ENCODE peak calls at places on chromosomes 12 and 14, in eight cellular contexts. Z, D, E, X, Y, O, K and Q are unnamed samples. For H3K4me1, the result is how much of the 10 kb centered on the place peaks cover.

GRCh38 chr14:103908580-103908979 is 19.7 kb upstream of the TDRD9 start:
- DNase-seq in Z (no peak), D (peak), E (no peak), X (no peak), Y (no peak), O (no peak), K (no peak), Q (no peak)

GRCh38 chr12:31868980-31869379 is 90.2 kb upstream of the RESF1 start:
- DNase-seq in Z (no peak), D (no peak), E (no peak), X (peak), Y (peak), O (peak), K (no peak), Q (no peak)

GRCh38 chr12:60209933-60210332 is 614.1 kb downstream of the SLC16A7 start:
- DNase-seq in Z (no peak), D (no peak), E (no peak), X (no peak), Y (no peak), O (no peak), K (no peak), Q (peak)

GRCh38 chr12:72207756-72208155 is 64.4 kb upstream of the TRHDE start:
- DNase-seq in Z (no peak), D (no peak), E (no peak), X (no peak), Y (no peak), O (no peak), K (no peak), Q (no peak)

GRCh38 chr12:100643246-100643645 is 69.8 kb downstream of the GAS2L3 start:
- DNase-seq in Z (no peak), D (no peak), E (no peak), X (no peak), Y (no peak), O (no peak), K (no peak), Q (no peak)

GRCh38 chr14:99073401-99073800 is 198.6 kb downstream of the BCL11B start:
- DNase-seq in Z (no peak), D (no peak), E (no peak), X (no peak), Y (no peak), O (no peak), K (no peak), Q (no peak)

GRCh38 chr12:105935106-105935505 is 203.6 kb downstream of the NUAK1 start:
- DNase-seq in Z (no peak), D (no peak), E (no peak), X (no peak), Y (no peak), O (peak), K (no peak), Q (no peak)

GRCh38 chr12:61311413-61311812 is 948.8 kb upstream of the USP15 start:
- DNase-seq in Z (no peak), D (no peak), E (no peak), X (no peak), Y (no peak), O (no peak), K (no peak), Q (no peak)

GRCh38 chr14:72565917-72566316 is 328.0 kb downstream of the DPF3 start:
- DNase-seq in Z (no peak), D (no peak), E (no peak), X (no peak), Y (no peak), O (no peak), K (no peak), Q (no peak)

GRCh38 chr12:38370311-38370710 is 53.7 kb downstream of the ALG10B start:
- DNase-seq in Z (no peak), D (no peak), E (no peak), X (no peak), Y (no peak), O (no peak), K (no peak), Q (no peak)

GRCh38 chr12:108306014-108306501 is 33.1 kb downstream of the CMKLR1 start:
- DNase-seq in Z (no peak), D (no peak), E (no peak), X (no peak), Y (peak), O (no peak), K (no peak), Q (no peak)

GRCh38 chr14:102878174-102878969 is 44.1 kb upstream of the AMN start:
- DNase-seq in Z (no peak), D (peak), E (peak), X (no peak), Y (no peak), O (no peak), K (no peak), Q (peak)

GRCh38 chr14:25477699-25478098 is 427.8 kb upstream of the STXBP6 start:
- DNase-seq in Z (no peak), D (no peak), E (no peak), X (no peak), Y (no peak), O (no peak), K (no peak), Q (no peak)

GRCh38 chr12:120725659-120726509 is at the start of gene ACADS:
- DNase-seq in Z (peak), D (peak), E (peak), X (peak), Y (peak), O (no peak), K (peak), Q (peak)

GRCh38 chr14:95428557-95428956 is 87.9 kb downstream of the SYNE3 start:
- DNase-seq in Z (no peak), D (no peak), E (no peak), X (no peak), Y (no peak), O (no peak), K (no peak), Q (no peak)

GRCh38 chr14:100221419-100222218 is 17.3 kb upstream of the YY1 start:
- DNase-seq in Z (peak), D (peak), E (peak), X (peak), Y (peak), O (no peak), K (peak), Q (peak)

GRCh38 chr14:68396411-68396930 is 396.4 kb downstream of the ZFP36L1 start:
- DNase-seq in Z (no peak), D (no peak), E (no peak), X (no peak), Y (no peak), O (no peak), K (no peak), Q (no peak)

GRCh38 chr12:54592316-54592715 is 3.9 kb upstream of the PPP1R1A start:
- DNase-seq in Z (no peak), D (no peak), E (no peak), X (no peak), Y (no peak), O (no peak), K (no peak), Q (no peak)

GRCh38 chr12:113129664-113130456 is 5.7 kb downstream of the RASAL1 start:
- DNase-seq in Z (no peak), D (no peak), E (no peak), X (no peak), Y (no peak), O (no peak), K (no peak), Q (no peak)

GRCh38 chr12:3755898-3756297 is 3.0 kb upstream of the CRACR2A start:
- DNase-seq in Z (no peak), D (no peak), E (no peak), X (no peak), Y (no peak), O (no peak), K (no peak), Q (no peak)

GRCh38 chr14:88667555-88668273 is 104.9 kb downstream of the ZC3H14 start:
- DNase-seq in Z (peak), D (no peak), E (no peak), X (no peak), Y (peak), O (peak), K (no peak), Q (peak)

GRCh38 chr14:58638231-58639205 is 756 bp downstream of the DACT1 start:
- DNase-seq in Z (no peak), D (peak), E (peak), X (peak), Y (peak), O (no peak), K (no peak), Q (peak)

GRCh38 chr12:93784339-93785086 is 107.3 kb downstream of the CRADD start:
- DNase-seq in Z (peak), D (no peak), E (no peak), X (peak), Y (peak), O (no peak), K (peak), Q (peak)

GRCh38 chr14:20415723-20416622 is 2.7 kb upstream of the TEP1 start:
- DNase-seq in Z (no peak), D (no peak), E (no peak), X (no peak), Y (peak), O (no peak), K (no peak), Q (peak)

GRCh38 chr12:119710941-119711551 is 43.1 kb downstream of the PRKAB1 start:
- DNase-seq in Z (no peak), D (no peak), E (no peak), X (no peak), Y (no peak), O (no peak), K (no peak), Q (no peak)
- H3K4me1 ChIP-seq in Z (under half), D (under half), E (under half), X (under half), Y (under half), O (under half), K (under half), Q (under half)

GRCh38 chr12:11651377-11651776 is 1.9 kb downstream of the ETV6 start:
- DNase-seq in Z (no peak), D (no peak), E (no peak), X (no peak), Y (no peak), O (no peak), K (no peak), Q (no peak)

GRCh38 chr12:11651785-11652184 is 2.3 kb downstream of the ETV6 start:
- DNase-seq in Z (no peak), D (no peak), E (no peak), X (no peak), Y (no peak), O (no peak), K (no peak), Q (peak)

GRCh38 chr12:11652351-11653040 is 3.0 kb downstream of the ETV6 start:
- DNase-seq in Z (no peak), D (no peak), E (no peak), X (no peak), Y (peak), O (no peak), K (no peak), Q (peak)

GRCh38 chr12:11654338-11654737 is 4.9 kb downstream of the ETV6 start:
- DNase-seq in Z (no peak), D (no peak), E (no peak), X (no peak), Y (no peak), O (no peak), K (no peak), Q (no peak)

DNA sequence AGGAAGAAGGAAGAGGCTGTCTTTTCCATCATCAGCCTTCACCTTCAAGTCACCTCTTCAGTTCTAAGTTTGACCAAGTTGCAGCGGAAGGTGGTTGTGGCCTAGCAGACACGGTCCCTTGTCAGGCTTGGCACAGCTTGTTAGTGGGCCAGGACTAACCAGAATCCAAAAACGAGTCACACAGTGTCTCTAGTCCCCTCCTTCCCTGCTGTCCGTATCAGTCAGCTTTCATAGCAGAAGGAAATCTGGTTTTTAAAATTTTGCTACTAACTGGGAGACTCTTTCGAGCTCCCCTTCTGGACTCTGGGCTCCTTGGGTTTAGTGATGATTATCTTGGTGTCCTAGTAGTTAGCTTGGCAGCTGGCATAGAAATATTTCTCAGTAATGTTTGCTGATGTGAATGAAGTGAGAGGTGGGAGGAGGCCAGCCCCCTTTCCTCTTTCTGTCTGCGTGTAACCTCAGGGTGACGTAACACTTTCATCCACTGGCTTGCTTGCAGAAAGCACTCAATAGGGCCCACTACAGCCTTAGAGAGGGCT is 3.8 kb downstream of the ETV6 start:
- DNase-seq in Z (no peak), D (no peak), E (no peak), X (no peak), Y (no peak), O (no peak), K (no peak), Q (peak)
- H3K4me1 ChIP-seq in Z (under half), D (under half), E (under half), X (half or more), Y (half or more), O (under half), K (under half), Q (under half)

GRCh38 chr12:121793501-121793835 is at the start of gene RHOF:
- DNase-seq in Z (no peak), D (peak), E (peak), X (peak), Y (no peak), O (no peak), K (no peak), Q (peak)
- H3K4me1 ChIP-seq in Z (half or more), D (half or more), E (under half), X (half or more), Y (half or more), O (under half), K (half or more), Q (under half)

DNA sequence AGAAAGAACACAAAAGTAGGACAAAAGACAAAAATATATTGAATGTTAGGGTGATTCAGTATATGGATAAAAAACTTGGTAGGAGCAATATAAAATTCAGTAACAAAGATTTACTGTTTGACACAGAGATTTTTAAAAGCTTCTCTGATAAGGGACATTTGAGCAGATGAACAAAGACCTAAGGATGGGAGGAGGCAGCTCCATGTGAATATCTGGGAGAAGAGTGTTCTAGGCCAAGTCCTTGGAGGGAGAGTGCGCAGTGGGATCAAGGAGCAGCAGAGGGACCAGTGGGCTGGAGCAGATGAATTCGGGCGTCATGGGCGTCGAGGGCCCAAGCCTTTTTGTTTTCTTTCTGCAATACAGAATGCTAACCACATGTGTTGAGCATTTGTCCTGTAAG is 174.4 kb downstream of the PRKCH start:
- DNase-seq in Z (no peak), D (no peak), E (no peak), X (no peak), Y (no peak), O (no peak), K (no peak), Q (no peak)
- H3K4me1 ChIP-seq in Z (under half), D (under half), E (under half), X (under half), Y (under half), O (under half), K (under half), Q (under half)

DNA sequence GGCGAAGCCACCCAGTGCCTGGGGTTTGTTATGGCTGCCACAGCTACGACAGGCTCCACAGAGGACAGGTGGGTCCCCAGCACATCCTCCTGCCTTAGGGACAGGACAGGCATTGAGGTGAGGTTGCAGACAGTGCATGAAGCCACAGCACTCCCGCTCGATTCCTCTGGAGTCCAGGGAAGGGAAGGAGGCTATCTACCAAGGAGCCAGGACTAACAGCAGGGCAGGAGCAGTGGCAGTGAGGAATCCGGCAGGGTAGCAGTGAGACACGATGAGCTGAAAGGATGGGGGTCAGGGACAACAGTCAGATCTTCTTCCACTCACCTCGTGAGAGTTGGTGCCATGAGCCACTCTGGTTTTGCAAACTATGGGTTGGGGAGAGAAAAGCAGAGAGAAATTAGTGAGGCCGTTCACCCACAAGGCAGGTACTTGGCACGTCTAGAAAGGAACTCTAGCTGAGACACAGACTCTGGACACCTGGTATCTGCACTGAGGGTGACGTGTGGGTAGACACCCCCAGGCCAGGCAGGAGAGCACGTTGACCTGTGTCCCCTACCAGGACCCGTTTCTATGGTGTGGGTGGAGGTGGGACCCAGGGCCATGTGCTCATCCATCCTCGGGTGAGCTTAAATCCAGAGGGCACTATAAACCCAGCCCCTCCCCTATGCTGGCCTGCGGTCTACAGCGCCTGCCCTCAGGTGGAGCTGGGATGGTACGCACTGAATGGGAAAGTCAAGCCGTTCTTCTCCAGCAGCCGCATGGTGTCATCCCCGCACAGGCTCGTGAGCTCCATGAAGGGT is 39.3 kb downstream of the CHGA start:
- DNase-seq in Z (no peak), D (peak), E (no peak), X (no peak), Y (no peak), O (no peak), K (no peak), Q (no peak)
- H3K4me1 ChIP-seq in Z (under half), D (under half), E (under half), X (half or more), Y (under half), O (under half), K (under half), Q (under half)

GRCh38 chr12:607541-608001 is 55.7 kb downstream of the NINJ2 start:
- DNase-seq in Z (no peak), D (no peak), E (no peak), X (peak), Y (peak), O (peak), K (no peak), Q (no peak)
- H3K4me1 ChIP-seq in Z (under half), D (under half), E (under half), X (half or more), Y (half or more), O (under half), K (under half), Q (under half)